ENCODE peak calls at places on chromosome 7, in five cellular contexts. P is HCT116, C is endothelial cell of umbilical vein, D is GM23248, X is astrocyte. I is an unnamed sample.
A peak's percentile ranks its signal among the peaks of the same experiment; 100 is the strongest.

GRCh38 chr7:98054585-98054984 is 52.1 kb upstream of the LMTK2 start:
- DNase-seq in P (no peak), C (no peak), D (no peak), X (no peak), I (no peak)

GRCh38 chr7:4261038-4261960 is 420.8 kb upstream of the FOXK1 start:
- DNase-seq in P (no peak), C (no peak), D (no peak), X (no peak), I (no peak)

GRCh38 chr7:132592238-132592946 is 16.1 kb upstream of the PLXNA4 start:
- DNase-seq in P (no peak), C (no peak), D (no peak), X (no peak), I (no peak)

GRCh38 chr7:24963218-24963617 is 16.8 kb downstream of the OSBPL3 start:
- DNase-seq in P (no peak), C (no peak), D (peak; percentile 31), X (peak; percentile 75), I (peak; percentile 93)

GRCh38 chr7:98119257-98119918 is 12.7 kb downstream of the LMTK2 start:
- DNase-seq in P (no peak), C (no peak), D (peak; percentile 81), X (peak; percentile 78), I (no peak)

GRCh38 chr7:138129551-138130165 is 53.4 kb downstream of the AKR1D1 start:
- DNase-seq in P (no peak), C (no peak), D (no peak), X (no peak), I (peak; percentile 15)

GRCh38 chr7:78370931-78371330 is 572.4 kb downstream of the PHTF2 start:
- DNase-seq in P (no peak), C (no peak), D (no peak), X (no peak), I (no peak)

GRCh38 chr7:92625617-92626016 is 35.4 kb upstream of the FAM133B start:
- DNase-seq in P (no peak), C (peak; percentile 81), D (peak; percentile 41), X (no peak), I (no peak)

GRCh38 chr7:98394377-98394836 is 6.5 kb downstream of the BAIAP2L1 start:
- DNase-seq in P (peak; percentile 34), C (no peak), D (peak; percentile 87), X (peak; percentile 90), I (no peak)

GRCh38 chr7:73704640-73705550 is 14.6 kb downstream of the STX1A start:
- DNase-seq in P (no peak), C (no peak), D (no peak), X (peak; percentile 79), I (no peak)

GRCh38 chr7:32347244-32347828 is 142.8 kb downstream of the LSM5 start:
- DNase-seq in P (peak; percentile 19), C (peak; percentile 40), D (peak; percentile 32), X (no peak), I (no peak)

GRCh38 chr7:66693331-66693730 is 47.2 kb upstream of the RABGEF1 start:
- DNase-seq in P (no peak), C (no peak), D (no peak), X (no peak), I (no peak)

GRCh38 chr7:156463280-156463679 is 177.3 kb upstream of the RNF32 start:
- DNase-seq in P (no peak), C (no peak), D (no peak), X (no peak), I (no peak)

GRCh38 chr7:67343114-67343513 is 346.5 kb downstream of the TYW1 start:
- DNase-seq in P (no peak), C (no peak), D (no peak), X (no peak), I (no peak)

GRCh38 chr7:76151932-76152331 is 49.8 kb upstream of the SRRM3 start:
- DNase-seq in P (no peak), C (no peak), D (no peak), X (no peak), I (no peak)

GRCh38 chr7:7972128-7972527 is 3.5 kb downstream of the GLCCI1 start:
- DNase-seq in P (no peak), C (no peak), D (no peak), X (peak; percentile 30), I (peak; percentile 14)

GRCh38 chr7:22220947-22221346 is 136.0 kb downstream of the RAPGEF5 start:
- DNase-seq in P (no peak), C (peak; percentile 87), D (no peak), X (no peak), I (no peak)

GRCh38 chr7:142231716-142232115 is 26.1 kb downstream of the PRSS58 start:
- DNase-seq in P (peak; percentile 46), C (no peak), D (peak; percentile 4), X (no peak), I (no peak)

GRCh38 chr7:63024446-63024845 is 974.2 kb upstream of the ZNF722 start:
- DNase-seq in P (no peak), C (no peak), D (no peak), X (no peak), I (no peak)

GRCh38 chr7:49885593-49886285 is 112.3 kb downstream of the VWC2 start:
- DNase-seq in P (no peak), C (no peak), D (no peak), X (no peak), I (peak; percentile 90)

GRCh38 chr7:143510854-143511592 is 33.4 kb downstream of the TAS2R41 start:
- DNase-seq in P (no peak), C (no peak), D (no peak), X (no peak), I (no peak)

GRCh38 chr7:39414669-39415035 is 151.6 kb upstream of the YAE1 start:
- DNase-seq in P (no peak), C (no peak), D (no peak), X (no peak), I (no peak)

GRCh38 chr7:81627565-81628287 is 142.1 kb downstream of the HGF start:
- DNase-seq in P (no peak), C (peak; percentile 80), D (peak; percentile 80), X (peak; percentile 79), I (no peak)

GRCh38 chr7:144738708-144739314 is 97.0 kb downstream of the TPK1 start:
- DNase-seq in P (peak; percentile 18), C (peak; percentile 63), D (peak; percentile 50), X (peak; percentile 8), I (peak; percentile 68)

GRCh38 chr7:80748302-80749042 is 110.0 kb downstream of the CD36 start:
- DNase-seq in P (peak; percentile 79), C (peak; percentile 35), D (no peak), X (peak; percentile 84), I (no peak)

GRCh38 chr7:16740623-16740953 is 13.0 kb upstream of the TSPAN13 start:
- DNase-seq in P (no peak), C (no peak), D (no peak), X (no peak), I (no peak)
- H3K27ac ChIP-seq in P (no peak overlapping the region), C (peak overlapping the region; percentile 40), D (peak overlapping the region; percentile 54), X (peak overlapping the region; percentile 71), I (no peak overlapping the region)

GRCh38 chr7:44109991-44110390 is 5.8 kb downstream of the AEBP1 start:
- DNase-seq in P (no peak), C (no peak), D (no peak), X (no peak), I (no peak)

GRCh38 chr7:44111759-44112158 is 7.6 kb downstream of the AEBP1 start:
- DNase-seq in P (no peak), C (no peak), D (no peak), X (no peak), I (no peak)

GRCh38 chr7:44108768-44109750 is 4.9 kb downstream of the AEBP1 start:
- DNase-seq in P (no peak), C (no peak), D (no peak), X (no peak), I (no peak)

GRCh38 chr7:44112231-44112996 is 8.3 kb downstream of the AEBP1 start:
- DNase-seq in P (no peak), C (no peak), D (no peak), X (no peak), I (no peak)

DNA sequence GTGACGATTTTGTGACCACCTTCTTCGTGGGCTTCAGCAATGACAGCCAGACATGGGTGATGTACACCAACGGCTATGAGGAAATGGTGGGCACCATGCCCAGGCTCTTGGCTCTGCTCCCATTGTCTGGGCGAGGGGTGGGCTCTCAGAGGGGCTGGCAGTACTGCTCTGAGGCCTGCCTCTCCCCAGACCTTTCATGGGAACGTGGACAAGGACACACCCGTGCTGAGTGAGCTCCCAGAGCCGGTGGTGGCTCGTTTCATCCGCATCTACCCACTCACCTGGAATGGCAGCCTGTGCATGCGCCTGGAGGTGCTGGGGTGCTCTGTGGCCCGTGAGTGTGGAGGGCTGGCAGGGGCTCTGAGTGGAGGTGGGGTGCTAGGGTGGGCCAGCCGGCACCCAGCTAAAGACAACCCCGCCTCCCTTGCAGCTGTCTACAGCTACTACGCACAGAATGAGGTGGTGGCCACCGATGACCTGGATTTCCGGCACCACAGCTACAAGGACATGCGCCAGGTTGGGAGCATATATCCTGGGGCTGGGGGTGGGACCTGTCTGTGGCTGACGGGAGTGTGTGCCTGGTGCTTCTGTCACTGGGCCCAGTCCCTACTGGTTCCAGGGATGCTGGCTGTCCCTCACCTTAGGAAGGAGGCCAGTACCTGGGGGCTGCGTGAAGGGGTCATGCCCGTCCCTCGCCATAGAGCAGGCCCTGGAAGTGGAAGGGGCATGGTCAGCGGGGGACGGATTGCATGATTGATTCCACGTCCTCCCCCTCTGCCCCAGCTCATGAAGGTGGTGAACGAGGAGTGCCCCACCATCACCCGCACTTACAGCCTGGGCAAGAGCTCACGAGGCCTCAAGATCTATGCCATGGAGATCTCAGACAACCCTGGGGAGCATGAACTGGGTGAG is 6.8 kb downstream of the AEBP1 start:
- DNase-seq in P (no peak), C (no peak), D (no peak), X (no peak), I (no peak)
- H3K9ac ChIP-seq in P (no peak overlapping the region), C (no peak overlapping the region), D (no peak overlapping the region), X (no peak overlapping the region), I (no peak overlapping the region)

DNA sequence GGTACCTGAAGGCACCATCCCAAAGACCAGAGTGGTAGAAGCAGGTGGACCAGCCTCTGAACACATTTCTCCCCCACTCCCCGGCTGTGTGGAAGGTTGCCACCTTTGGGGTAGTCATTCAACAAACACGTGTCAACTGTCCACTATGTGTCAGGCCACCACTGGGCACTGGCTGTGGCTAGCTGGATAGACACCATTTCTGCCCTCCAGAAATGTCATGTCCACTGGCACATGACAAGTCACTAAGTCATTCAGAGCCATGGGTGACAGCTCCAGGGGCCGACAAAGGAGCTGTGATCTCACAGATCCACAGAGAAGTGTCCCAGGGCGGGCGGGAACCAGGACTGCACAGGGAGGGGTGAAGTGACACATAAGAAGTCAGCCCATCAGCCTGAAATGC is 99.6 kb downstream of the EGFR start:
- DNase-seq in P (no peak), C (no peak), D (no peak), X (no peak), I (no peak)
- H3K27ac ChIP-seq in P (no peak overlapping the region), C (no peak overlapping the region), D (no peak overlapping the region), X (no peak overlapping the region), I (no peak overlapping the region)

GRCh38 chr7:140601566-140602174 is 38.9 kb downstream of the DENND2A start:
- DNase-seq in P (no peak), C (no peak), D (no peak), X (no peak), I (no peak)

GRCh38 chr7:140607441-140607989 is 33.1 kb downstream of the DENND2A start:
- DNase-seq in P (no peak), C (no peak), D (peak; percentile 89), X (peak; percentile 90), I (no peak)

GRCh38 chr7:140604076-140604475 is 36.5 kb downstream of the DENND2A start:
- DNase-seq in P (no peak), C (no peak), D (no peak), X (no peak), I (no peak)

GRCh38 chr7:140605337-140605736 is 35.3 kb downstream of the DENND2A start:
- DNase-seq in P (no peak), C (no peak), D (peak; percentile 94), X (peak; percentile 81), I (no peak)

GRCh38 chr7:140604760-140605159 is 35.9 kb downstream of the DENND2A start:
- DNase-seq in P (no peak), C (no peak), D (peak; percentile 91), X (peak; percentile 63), I (no peak)
- H3K9ac ChIP-seq in P (no peak overlapping the region), C (no peak overlapping the region), D (peak overlapping the region; percentile 82), X (peak overlapping the region; percentile 71), I (no peak overlapping the region)